ENCODE peak calls at places on chromosomes 4 and X, in eight cellular contexts. O is GM12878, F is GM23338, L is A549, K is HCT116, Z is SK-N-SH, D is K562, N is Panc1. E is an unnamed sample.

GRCh38 chrX:40054793-40055192 is 43.0 kb downstream of the BCOR start:
- DNase-seq in O (no peak), F (no peak), L (no peak), K (no peak), Z (no peak), D (no peak), N (no peak), E (no peak)

GRCh38 chr4:183356931-183357675 is 34.9 kb upstream of the CLDN24 start:
- DNase-seq in O (no peak), F (no peak), L (no peak), K (no peak), Z (no peak), D (no peak), N (no peak), E (no peak)

GRCh38 chr4:5069916-5070315 is 18.6 kb downstream of the STK32B start:
- DNase-seq in O (no peak), F (no peak), L (no peak), K (no peak), Z (no peak), D (no peak), N (no peak), E (no peak)

GRCh38 chr4:159358226-159358625 is 255.3 kb downstream of the RAPGEF2 start:
- DNase-seq in O (no peak), F (no peak), L (no peak), K (no peak), Z (no peak), D (no peak), N (no peak), E (no peak)

GRCh38 chr4:140266958-140267568 is 106.4 kb upstream of the SCOC start:
- DNase-seq in O (no peak), F (no peak), L (no peak), K (no peak), Z (no peak), D (no peak), N (no peak), E (no peak)

GRCh38 chr4:165464813-165465381 is 86.1 kb downstream of the CPE start:
- DNase-seq in O (no peak), F (peak), L (peak), K (no peak), Z (peak), D (peak), N (no peak), E (peak)

GRCh38 chrX:104324871-104325585 is 70.3 kb upstream of the ESX1 start:
- DNase-seq in O (no peak), F (no peak), L (no peak), K (no peak), Z (no peak), D (no peak), N (no peak), E (no peak)

GRCh38 chr4:183249854-183250253 is 70.2 kb downstream of the CLDN22 start:
- DNase-seq in O (no peak), F (peak), L (peak), K (no peak), Z (peak), D (peak), N (no peak), E (no peak)

GRCh38 chr4:93779228-93779627 is 49.3 kb upstream of the ATOH1 start:
- DNase-seq in O (no peak), F (peak), L (no peak), K (no peak), Z (no peak), D (no peak), N (no peak), E (no peak)

GRCh38 chr4:175671491-175671934 is 140.6 kb downstream of the GPM6A start:
- DNase-seq in O (no peak), F (peak), L (peak), K (no peak), Z (peak), D (no peak), N (no peak), E (no peak)

GRCh38 chrX:153800746-153801145 is 6.3 kb downstream of the SSR4 start:
- DNase-seq in O (no peak), F (no peak), L (no peak), K (no peak), Z (no peak), D (no peak), N (no peak), E (no peak)

GRCh38 chr4:128653514-128654420 is 155.7 kb upstream of the JADE1 start:
- DNase-seq in O (no peak), F (peak), L (no peak), K (no peak), Z (no peak), D (no peak), N (no peak), E (no peak)

GRCh38 chr4:7911044-7911578 is 28.6 kb downstream of the AFAP1 start:
- DNase-seq in O (no peak), F (peak), L (peak), K (no peak), Z (peak), D (no peak), N (no peak), E (no peak)

GRCh38 chr4:185244763-185245162 is 35.4 kb downstream of the SNX25 start:
- DNase-seq in O (no peak), F (no peak), L (no peak), K (no peak), Z (peak), D (no peak), N (no peak), E (no peak)

GRCh38 chr4:7941111-7942018 is 1.7 kb upstream of the AFAP1 start:
- DNase-seq in O (no peak), F (peak), L (no peak), K (no peak), Z (no peak), D (no peak), N (no peak), E (no peak)

GRCh38 chr4:19725130-19725529 is 526.6 kb upstream of the SLIT2 start:
- DNase-seq in O (no peak), F (no peak), L (no peak), K (no peak), Z (no peak), D (no peak), N (no peak), E (no peak)

GRCh38 chr4:74618659-74619058 is 173.7 kb downstream of the AREG start:
- DNase-seq in O (no peak), F (no peak), L (peak), K (no peak), Z (no peak), D (no peak), N (no peak), E (no peak)

GRCh38 chrX:20488473-20488872 is 221.8 kb upstream of the RPS6KA3 start:
- DNase-seq in O (no peak), F (no peak), L (no peak), K (no peak), Z (no peak), D (no peak), N (no peak), E (no peak)

GRCh38 chrX:54492340-54492739 is 3.7 kb downstream of the FGD1 start:
- DNase-seq in O (no peak), F (no peak), L (no peak), K (no peak), Z (no peak), D (no peak), N (no peak), E (no peak)

GRCh38 chrX:74931214-74931613 is 6.0 kb upstream of the NEXMIF start:
- DNase-seq in O (no peak), F (peak), L (no peak), K (no peak), Z (no peak), D (no peak), N (no peak), E (no peak)

GRCh38 chr4:121651597-121651996 is 45.2 kb downstream of the ANXA5 start:
- DNase-seq in O (peak), F (no peak), L (no peak), K (no peak), Z (no peak), D (no peak), N (no peak), E (no peak)

GRCh38 chrX:40908857-40909475 is 173.6 kb upstream of the MED14 start:
- DNase-seq in O (no peak), F (no peak), L (no peak), K (peak), Z (no peak), D (no peak), N (no peak), E (no peak)

GRCh38 chrX:71111851-71112468 is 583 bp upstream of the IL2RG start:
- DNase-seq in O (no peak), F (no peak), L (no peak), K (no peak), Z (no peak), D (no peak), N (no peak), E (peak)

GRCh38 chrX:19094654-19095053 is 27.6 kb downstream of the ADGRG2 start:
- DNase-seq in O (no peak), F (no peak), L (no peak), K (no peak), Z (no peak), D (no peak), N (no peak), E (no peak)

GRCh38 chr4:74414149-74414809 is 30.7 kb upstream of the AREG start:
- DNase-seq in O (no peak), F (no peak), L (no peak), K (no peak), Z (no peak), D (no peak), N (no peak), E (no peak)

GRCh38 chrX:63566856-63567255 is 215.7 kb upstream of the SPIN4 start:
- DNase-seq in O (no peak), F (no peak), L (no peak), K (no peak), Z (no peak), D (no peak), N (no peak), E (no peak)

GRCh38 chr4:151676301-151676700 is 84.5 kb downstream of the GATB start:
- DNase-seq in O (no peak), F (no peak), L (peak), K (peak), Z (no peak), D (no peak), N (no peak), E (no peak)

GRCh38 chr4:158996669-158997074 is 106.2 kb upstream of the RAPGEF2 start:
- DNase-seq in O (no peak), F (no peak), L (peak), K (peak), Z (no peak), D (no peak), N (peak), E (no peak)

GRCh38 chrX:101394372-101394771 is 3.6 kb downstream of the RPL36A start:
- DNase-seq in O (no peak), F (no peak), L (no peak), K (no peak), Z (no peak), D (no peak), N (no peak), E (no peak)
- TF ChIP-seq REST in O (no peak), F (no peak), L (no peak), K (no peak), Z (no peak), D (no peak), N (no peak), E (no peak)

DNA sequence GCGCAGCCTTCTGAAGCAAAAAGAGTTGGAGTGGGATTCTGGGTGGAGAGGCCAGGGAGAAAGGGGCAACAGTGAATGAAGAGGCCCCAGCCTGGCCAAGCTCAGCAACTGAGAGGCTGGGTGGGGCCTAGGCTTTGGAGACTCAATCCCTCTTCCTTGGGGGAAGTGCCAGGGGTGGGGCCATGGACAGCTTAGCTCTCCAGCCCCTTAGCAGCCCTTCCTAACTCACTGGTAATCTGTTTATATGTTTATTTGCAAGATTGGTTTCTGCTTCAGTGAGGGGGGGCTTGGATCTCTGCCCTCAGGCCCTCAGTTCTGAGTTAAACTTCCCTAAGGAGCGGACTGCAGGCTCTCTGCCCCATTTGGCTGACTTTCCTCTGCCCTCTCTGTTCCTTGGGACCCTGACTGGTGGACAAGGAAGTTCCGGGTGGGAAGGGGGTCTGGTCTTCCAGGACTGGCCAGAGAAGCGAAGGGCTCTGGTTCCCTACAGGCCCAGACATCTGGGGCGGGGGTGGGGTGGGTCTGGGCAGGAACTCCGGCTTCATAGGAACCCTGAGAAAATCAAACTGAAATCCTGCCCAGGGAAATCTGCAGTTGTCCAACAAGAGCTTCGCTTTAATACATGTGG is 51.4 kb downstream of the NALF2 start:
- DNase-seq in O (no peak), F (peak), L (no peak), K (no peak), Z (no peak), D (no peak), N (no peak), E (no peak)
- TF ChIP-seq REST in O (no peak), F (no peak), L (no peak), K (no peak), Z (no peak), D (no peak), N (no peak), E (no peak)

GRCh38 chrX:150365051-150365952 is 2.2 kb downstream of the MAMLD1 start:
- DNase-seq in O (no peak), F (peak), L (peak), K (peak), Z (peak), D (peak), N (no peak), E (peak)
- TF ChIP-seq REST in O (no peak), F (no peak), L (no peak), K (no peak), Z (no peak), D (no peak), N (no peak), E (no peak)

GRCh38 chrX:119121341-119121740 is 6.3 kb downstream of the KIAA1210 start:
- DNase-seq in O (no peak), F (no peak), L (no peak), K (no peak), Z (no peak), D (no peak), N (no peak), E (no peak)

DNA sequence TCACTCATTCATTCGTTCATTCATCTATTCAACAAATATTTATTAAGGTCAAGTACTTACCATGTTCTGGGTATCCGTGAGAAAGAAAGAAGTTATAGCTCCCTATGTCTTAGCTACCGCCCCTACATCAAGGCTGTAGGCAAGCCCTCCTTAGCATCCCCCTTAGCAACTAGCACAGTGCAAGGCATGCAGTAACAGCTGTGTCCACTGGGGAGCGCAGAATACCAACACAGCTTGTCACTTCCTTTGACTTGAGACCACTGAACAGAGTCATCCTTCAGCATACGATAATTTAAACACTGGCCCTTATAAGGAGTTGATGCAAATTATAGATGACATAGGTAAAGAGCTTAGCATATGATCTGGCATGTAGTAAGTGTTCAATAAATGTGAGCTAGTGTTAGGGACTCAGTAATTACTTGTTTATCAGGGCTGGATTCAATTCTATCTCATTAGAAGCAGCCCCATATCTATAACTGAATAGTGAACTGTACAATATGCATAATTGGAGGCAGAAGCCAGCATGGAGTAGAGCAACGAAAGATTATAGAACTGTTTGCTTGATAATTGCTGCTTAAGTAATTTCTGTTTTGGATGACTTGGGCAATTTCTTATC is 8.7 kb downstream of the KIAA1210 start:
- DNase-seq in O (no peak), F (peak), L (peak), K (peak), Z (peak), D (peak), N (peak), E (no peak)
- TF ChIP-seq REST in O (no peak), F (no peak), L (no peak), K (no peak), Z (no peak), D (no peak), N (no peak), E (no peak)

GRCh38 chr4:169254546-169254983 is 16.2 kb downstream of the SH3RF1 start:
- DNase-seq in O (no peak), F (no peak), L (peak), K (peak), Z (no peak), D (no peak), N (no peak), E (no peak)
- TF ChIP-seq REST in O (no peak), F (no peak), L (no peak), K (no peak), Z (no peak), D (no peak), N (no peak), E (no peak)

GRCh38 chr4:124334119-124334518 is 378.4 kb downstream of the ANKRD50 start:
- DNase-seq in O (no peak), F (peak), L (peak), K (peak), Z (peak), D (peak), N (peak), E (no peak)
- TF ChIP-seq REST in O (no peak), F (no peak), L (no peak), K (no peak), Z (no peak), D (no peak), N (no peak), E (no peak)

GRCh38 chr4:108328033-108328732 is 159.5 kb upstream of the LEF1 start:
- DNase-seq in O (no peak), F (no peak), L (no peak), K (no peak), Z (no peak), D (no peak), N (no peak), E (no peak)

GRCh38 chr4:108324450-108324849 is 155.7 kb upstream of the LEF1 start:
- DNase-seq in O (no peak), F (no peak), L (no peak), K (no peak), Z (no peak), D (no peak), N (no peak), E (no peak)

GRCh38 chr4:108322497-108322896 is 153.8 kb upstream of the LEF1 start:
- DNase-seq in O (no peak), F (no peak), L (no peak), K (no peak), Z (no peak), D (no peak), N (no peak), E (no peak)

GRCh38 chr4:108320066-108320465 is 151.3 kb upstream of the LEF1 start:
- DNase-seq in O (no peak), F (no peak), L (no peak), K (no peak), Z (no peak), D (no peak), N (no peak), E (no peak)

DNA sequence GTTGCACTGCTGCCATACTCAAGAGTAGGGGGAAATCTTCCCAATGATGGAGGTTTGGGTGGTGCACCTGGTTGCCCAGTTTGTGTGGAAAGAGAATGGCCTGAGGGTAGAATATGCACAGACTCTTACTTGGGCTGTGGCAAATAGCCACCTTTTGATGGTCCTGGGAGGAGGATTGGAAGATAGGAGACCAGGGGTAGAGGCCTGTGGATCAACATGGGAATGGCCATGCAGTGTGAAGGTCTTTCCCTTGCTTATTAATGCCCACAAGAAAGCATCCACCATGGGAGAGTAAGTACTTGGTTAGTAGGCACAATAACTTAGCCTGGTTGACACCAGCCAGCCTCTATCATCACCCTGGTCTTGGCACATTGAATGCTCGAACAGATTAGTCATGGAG is 156.8 kb upstream of the LEF1 start:
- DNase-seq in O (no peak), F (no peak), L (no peak), K (no peak), Z (no peak), D (no peak), N (no peak), E (no peak)
- TF ChIP-seq REST in O (no peak), F (no peak), L (no peak), K (no peak), Z (no peak), D (no peak), N (no peak), E (no peak)

GRCh38 chr4:105246712-105247111 is 100.0 kb downstream of the TET2 start:
- DNase-seq in O (no peak), F (no peak), L (no peak), K (no peak), Z (no peak), D (no peak), N (no peak), E (no peak)
- TF ChIP-seq REST in O (no peak), F (no peak), L (no peak), K (no peak), Z (no peak), D (no peak), N (no peak), E (no peak)

GRCh38 chr4:25172964-25173917 is 13.0 kb upstream of the SEPSECS start:
- DNase-seq in O (no peak), F (no peak), L (peak), K (peak), Z (no peak), D (peak), N (peak), E (peak)
- TF ChIP-seq REST in O (no peak), F (no peak), L (no peak), K (no peak), Z (no peak), D (no peak), N (no peak), E (no peak)

E was measured in HL-60.